ENCODE peak calls at places on chromosomes 2 and 18, in six cellular contexts. B is germinal center; P is H54; U is activated CD4-positive, alpha-beta T cell treated with anti-CD3 and anti-CD28 coated beads, Interleukin-2, amount 50 U/mL, for 24 hours; W is cardiac fibroblast; T is HFFc6. C is an unnamed sample.

GRCh38 chr2:53600835-53601234 is 166.8 kb upstream of the CHAC2 start:
- DNase-seq in U (no peak), T (no peak), W (no peak), P (peak; percentile 7), B (no peak), C (no peak)

GRCh38 chr2:190537765-190538164 is 3.2 kb upstream of the NEMP2 start:
- DNase-seq in U (no peak), W (peak; percentile 35), P (no peak), B (no peak), T (peak; percentile 38), C (no peak)

GRCh38 chr2:9488583-9489547 is 14.5 kb downstream of the IAH1 start:
- DNase-seq in P (no peak), T (peak; percentile 62), U (no peak), W (no peak), B (no peak), C (no peak)

GRCh38 chr2:229725716-229726346 is 11.5 kb upstream of the DNER start:
- DNase-seq in P (peak; percentile 55), W (peak; percentile 65), B (no peak), T (peak; percentile 89), U (no peak), C (no peak)

GRCh38 chr2:201786471-201786870 is 5.7 kb upstream of the ALS2 start:
- DNase-seq in P (no peak), B (no peak), W (no peak), U (no peak), T (peak; percentile 41), C (no peak)

GRCh38 chr18:77897606-77898005 is 648.0 kb downstream of the GALR1 start:
- DNase-seq in T (no peak), W (no peak), B (no peak), P (no peak), U (no peak), C (no peak)

GRCh38 chr2:197857708-197858107 is 53.3 kb downstream of the PLCL1 start:
- DNase-seq in P (no peak), U (no peak), B (no peak), T (no peak), W (no peak), C (no peak)

GRCh38 chr2:44285237-44285636 is 10.0 kb downstream of the SLC3A1 start:
- DNase-seq in B (no peak), P (no peak), U (no peak), W (no peak), T (no peak), C (no peak)

GRCh38 chr18:44541781-44542180 is 138.9 kb upstream of the SETBP1 start:
- DNase-seq in B (no peak), U (no peak), T (no peak), P (no peak), W (no peak), C (no peak)

GRCh38 chr2:193627187-193627917 is 1432.6 kb upstream of the TMEFF2 start:
- DNase-seq in B (no peak), W (no peak), T (no peak), U (no peak), P (no peak), C (no peak)

GRCh38 chr18:69636529-69637301 is 236.0 kb downstream of the DOK6 start:
- DNase-seq in U (no peak), P (no peak), B (no peak), W (no peak), T (no peak), C (peak; percentile 78)

GRCh38 chr2:120743657-120744056 is 8.0 kb downstream of the GLI2 start:
- DNase-seq in P (no peak), T (no peak), U (no peak), W (no peak), B (no peak), C (no peak)

GRCh38 chr2:40511661-40512213 is 59.8 kb upstream of the SLC8A1 start:
- DNase-seq in W (peak; percentile 95), P (no peak), U (no peak), T (peak; percentile 55), B (no peak), C (no peak)

GRCh38 chr2:230777681-230778080 is 65.0 kb downstream of the CAB39 start:
- DNase-seq in P (no peak), U (no peak), B (no peak), W (peak; percentile 40), T (peak; percentile 53), C (no peak)

GRCh38 chr2:75064691-75065396 is 106.4 kb downstream of the POLE4 start:
- DNase-seq in T (peak; percentile 37), P (peak; percentile 46), B (peak; percentile 53), U (peak; percentile 16), W (peak; percentile 71), C (peak; percentile 43)

GRCh38 chr2:231680992-231681852 is 27.1 kb upstream of the PTMA start:
- DNase-seq in W (peak; percentile 90), U (no peak), B (peak; percentile 84), P (no peak), T (peak; percentile 36), C (peak; percentile 28)

GRCh38 chr2:116733699-116734098 is 1080.8 kb upstream of the DDX18 start:
- DNase-seq in T (no peak), B (no peak), W (no peak), P (no peak), U (no peak), C (no peak)

GRCh38 chr2:366706-367105 is 78.8 kb upstream of the ALKAL2 start:
- DNase-seq in B (no peak), U (no peak), W (no peak), T (no peak), P (no peak), C (no peak)

GRCh38 chr18:79402977-79403722 is 7.4 kb downstream of the NFATC1 start:
- DNase-seq in T (no peak), B (peak; percentile 42), P (no peak), U (no peak), W (peak; percentile 70), C (no peak)

GRCh38 chr2:168064011-168064998 is 183.1 kb downstream of the STK39 start:
- DNase-seq in U (no peak), T (no peak), B (no peak), P (no peak), W (no peak), C (no peak)

GRCh38 chr2:109662889-109663288 is 48.7 kb downstream of the SOWAHC start:
- DNase-seq in B (no peak), W (no peak), P (no peak), T (no peak), U (no peak), C (no peak)

GRCh38 chr18:24491882-24492281 is 31.4 kb downstream of the HRH4 start:
- DNase-seq in B (peak; percentile 13), W (no peak), P (no peak), U (no peak), T (no peak), C (no peak)

GRCh38 chr18:2981212-2981728 is 31.7 kb downstream of the LPIN2 start:
- DNase-seq in U (no peak), B (no peak), T (peak; percentile 89), W (peak; percentile 81), P (peak; percentile 13), C (peak; percentile 73)

GRCh38 chr2:142682528-142682927 is 194.9 kb upstream of the KYNU start:
- DNase-seq in U (no peak), T (no peak), B (no peak), P (no peak), W (peak; percentile 41), C (no peak)

GRCh38 chr2:232339121-232340081 is 39.1 kb upstream of the ALPP start:
- DNase-seq in P (no peak), U (no peak), W (no peak), T (no peak), B (no peak), C (no peak)

GRCh38 chr2:112187805-112188596 is 49.8 kb downstream of the FBLN7 start:
- DNase-seq in B (peak; percentile 53), U (peak; percentile 83), W (peak; percentile 18), T (no peak), P (no peak), C (no peak)

GRCh38 chr2:88580088-88580487 is 47.2 kb downstream of the EIF2AK3 start:
- DNase-seq in B (no peak), T (no peak), W (no peak), U (no peak), P (no peak), C (no peak)

GRCh38 chr2:237278593-237278992 is 135.4 kb downstream of the COL6A3 start:
- DNase-seq in P (no peak), W (peak; percentile 77), T (peak; percentile 83), U (no peak), B (no peak), C (no peak)